ENCODE peak calls at places on chromosome 16, in nine cellular contexts. Y is left cardiac atrium; P is thoracic aorta; R is cardiac muscle cell; H is left colon; I is nephron progenitor cell; J is effector memory CD4-positive, alpha-beta T cell; S is Calu3; N is HFFc6. A is an unnamed sample.
A peak's percentile ranks its signal among the peaks of the same experiment; 100 is the strongest.

GRCh38 chr16:57471852-57472664 is 9.6 kb downstream of the POLR2C start:
- DNase-seq in S (peak; percentile 32), I (peak; percentile 38), R (no peak), P (no peak), Y (no peak), H (peak; percentile 78), J (no peak), N (no peak), A (no peak)

GRCh38 chr16:27736431-27736830 is 186.5 kb downstream of the KATNIP start:
- DNase-seq in R (no peak), J (no peak), I (no peak), P (no peak), H (no peak), Y (no peak), N (no peak), S (no peak), A (no peak)

GRCh38 chr16:56637814-56638750 is at the start of gene MT1A:
- DNase-seq in N (no peak), H (peak; percentile 84), P (peak; percentile 52), I (peak; percentile 78), S (peak; percentile 50), J (no peak), R (peak; percentile 65), Y (peak; percentile 89), A (peak; percentile 77)

GRCh38 chr16:10743610-10744369 is at the start of gene NUBP1:
- DNase-seq in I (peak; percentile 100), J (peak; percentile 98), P (peak; percentile 98), Y (peak; percentile 97), H (peak; percentile 99), S (peak; percentile 99), N (peak; percentile 96), R (peak; percentile 99), A (peak; percentile 100)

GRCh38 chr16:79698341-79698753 is 97.8 kb upstream of the MAF start:
- DNase-seq in Y (peak; percentile 66), I (no peak), S (no peak), N (no peak), J (no peak), P (no peak), H (no peak), R (peak; percentile 47), A (no peak)

GRCh38 chr16:21598676-21599157 is 660 bp upstream of the METTL9 start:
- DNase-seq in R (peak; percentile 37), J (no peak), Y (no peak), I (no peak), S (peak; percentile 22), P (no peak), H (no peak), N (no peak), A (no peak)

GRCh38 chr16:51562896-51563295 is 411.8 kb upstream of the SALL1 start:
- DNase-seq in J (no peak), R (no peak), I (no peak), N (no peak), Y (no peak), H (no peak), S (no peak), P (no peak), A (no peak)

GRCh38 chr16:29023279-29024278 is 38.7 kb downstream of the LAT start:
- DNase-seq in R (no peak), S (no peak), Y (no peak), I (no peak), J (no peak), P (no peak), N (no peak), H (no peak), A (no peak)

GRCh38 chr16:24013733-24014645 is 178.2 kb downstream of the PRKCB start:
- DNase-seq in H (peak; percentile 68), P (no peak), Y (peak; percentile 20), N (no peak), I (no peak), J (peak; percentile 16), R (no peak), S (no peak), A (no peak)

GRCh38 chr16:80563807-80564206 is 23.0 kb downstream of the DYNLRB2 start:
- DNase-seq in R (no peak), I (no peak), S (no peak), Y (no peak), H (no peak), N (no peak), P (no peak), J (no peak), A (no peak)

GRCh38 chr16:74999683-75000480 is 1.1 kb downstream of the ZNRF1 start:
- DNase-seq in I (peak; percentile 48), Y (peak; percentile 53), H (peak; percentile 64), P (no peak), N (peak; percentile 5), R (peak; percentile 40), S (peak; percentile 70), J (peak; percentile 47), A (peak; percentile 48)

GRCh38 chr16:51155901-51156810 is 5.1 kb upstream of the SALL1 start:
- DNase-seq in I (peak; percentile 67), S (no peak), R (peak; percentile 45), N (no peak), J (no peak), Y (no peak), P (no peak), H (no peak), A (no peak)

GRCh38 chr16:976389-976931 is 5.1 kb upstream of the SOX8 start:
- DNase-seq in Y (no peak), P (no peak), S (no peak), N (no peak), J (no peak), I (no peak), R (no peak), H (no peak), A (no peak)